ENCODE peak calls at places on chromosome 10, in seven cellular contexts. One of them, this sample, is unnamed. For H3K4me1, the result is how much of the 10 kb centered on the place peaks cover.

GRCh38 chr10:15459218-15459617 is 88.1 kb upstream of the FAM171A1 start:
- DNase-seq in A549: no peak
- DNase-seq in ovary: no peak
- DNase-seq in left lung: no peak
- DNase-seq in mesendoderm: no peak
- DNase-seq in OCI-LY7: no peak
- DNase-seq in cardiac muscle cell: no peak
- DNase-seq in this sample: no peak

GRCh38 chr10:128701381-128701780 is 575.2 kb upstream of the MKI67 start:
- DNase-seq in A549: no peak
- DNase-seq in ovary: no peak
- DNase-seq in left lung: no peak
- DNase-seq in mesendoderm: no peak
- DNase-seq in OCI-LY7: no peak
- DNase-seq in cardiac muscle cell: no peak
- DNase-seq in this sample: no peak

GRCh38 chr10:75617485-75618155 is 186.2 kb downstream of the LRMDA start:
- DNase-seq in A549: no peak
- DNase-seq in ovary: no peak
- DNase-seq in left lung: no peak
- DNase-seq in mesendoderm: no peak
- DNase-seq in OCI-LY7: no peak
- DNase-seq in cardiac muscle cell: peak
- DNase-seq in this sample: no peak

GRCh38 chr10:14707441-14707840 is 67.3 kb downstream of the FAM107B start:
- DNase-seq in A549: no peak
- DNase-seq in ovary: no peak
- DNase-seq in left lung: no peak
- DNase-seq in mesendoderm: peak
- DNase-seq in OCI-LY7: no peak
- DNase-seq in cardiac muscle cell: peak
- DNase-seq in this sample: no peak

GRCh38 chr10:51010977-51011376 is 63.3 kb upstream of the PRKG1 start:
- DNase-seq in A549: peak
- DNase-seq in ovary: no peak
- DNase-seq in left lung: no peak
- DNase-seq in mesendoderm: peak
- DNase-seq in OCI-LY7: peak
- DNase-seq in cardiac muscle cell: peak
- DNase-seq in this sample: peak

GRCh38 chr10:35416628-35417625 is 80.6 kb downstream of the CCNY start:
- DNase-seq in A549: no peak
- DNase-seq in ovary: no peak
- DNase-seq in left lung: no peak
- DNase-seq in mesendoderm: peak
- DNase-seq in OCI-LY7: peak
- DNase-seq in cardiac muscle cell: no peak
- DNase-seq in this sample: no peak

GRCh38 chr10:27542812-27543211 is 38.7 kb downstream of the RAB18 start:
- DNase-seq in A549: no peak
- DNase-seq in ovary: no peak
- DNase-seq in left lung: no peak
- DNase-seq in mesendoderm: no peak
- DNase-seq in OCI-LY7: no peak
- DNase-seq in cardiac muscle cell: peak
- DNase-seq in this sample: no peak

GRCh38 chr10:46223626-46224413 is 63.0 kb upstream of the ANTXRL start:
- DNase-seq in A549: no peak
- DNase-seq in ovary: no peak
- DNase-seq in left lung: no peak
- DNase-seq in mesendoderm: no peak
- DNase-seq in OCI-LY7: no peak
- DNase-seq in cardiac muscle cell: no peak
- DNase-seq in this sample: no peak

GRCh38 chr10:55374917-55375316 is 573.9 kb upstream of the PCDH15 start:
- DNase-seq in A549: no peak
- DNase-seq in ovary: no peak
- DNase-seq in left lung: no peak
- DNase-seq in mesendoderm: no peak
- DNase-seq in OCI-LY7: no peak
- DNase-seq in cardiac muscle cell: no peak
- DNase-seq in this sample: no peak

GRCh38 chr10:112775347-112775746 is 174.7 kb upstream of the TCF7L2 start:
- DNase-seq in A549: no peak
- DNase-seq in ovary: no peak
- DNase-seq in left lung: no peak
- DNase-seq in mesendoderm: peak
- DNase-seq in OCI-LY7: no peak
- DNase-seq in cardiac muscle cell: peak
- DNase-seq in this sample: no peak

GRCh38 chr10:127149613-127150081 is 46.7 kb downstream of the INSYN2A start:
- DNase-seq in A549: no peak
- DNase-seq in ovary: no peak
- DNase-seq in left lung: no peak
- DNase-seq in mesendoderm: peak
- DNase-seq in OCI-LY7: no peak
- DNase-seq in cardiac muscle cell: peak
- DNase-seq in this sample: no peak

GRCh38 chr10:87845624-87846377 is 17.5 kb downstream of the KLLN start:
- DNase-seq in A549: peak
- DNase-seq in ovary: no peak
- DNase-seq in left lung: no peak
- DNase-seq in mesendoderm: peak
- DNase-seq in OCI-LY7: no peak
- DNase-seq in cardiac muscle cell: peak
- DNase-seq in this sample: no peak

GRCh38 chr10:124604214-124605000 is 139.8 kb downstream of the FAM53B start:
- DNase-seq in A549: no peak
- DNase-seq in ovary: peak
- DNase-seq in left lung: no peak
- DNase-seq in mesendoderm: no peak
- DNase-seq in OCI-LY7: peak
- DNase-seq in cardiac muscle cell: no peak
- DNase-seq in this sample: no peak

GRCh38 chr10:116143673-116144072 is 129.3 kb downstream of the GFRA1 start:
- DNase-seq in A549: no peak
- DNase-seq in ovary: no peak
- DNase-seq in left lung: no peak
- DNase-seq in mesendoderm: no peak
- DNase-seq in OCI-LY7: no peak
- DNase-seq in cardiac muscle cell: no peak
- DNase-seq in this sample: no peak

GRCh38 chr10:44981172-44982113 is 2.8 kb upstream of the DEPP1 start:
- DNase-seq in A549: peak
- DNase-seq in ovary: peak
- DNase-seq in left lung: peak
- DNase-seq in mesendoderm: no peak
- DNase-seq in OCI-LY7: no peak
- DNase-seq in cardiac muscle cell: peak
- DNase-seq in this sample: no peak

GRCh38 chr10:70285432-70285831 is 1.6 kb upstream of the NPFFR1 start:
- DNase-seq in A549: no peak
- DNase-seq in ovary: no peak
- DNase-seq in left lung: no peak
- DNase-seq in mesendoderm: no peak
- DNase-seq in OCI-LY7: no peak
- DNase-seq in cardiac muscle cell: no peak
- DNase-seq in this sample: no peak

GRCh38 chr10:79155301-79156081 is 86.7 kb downstream of the ZMIZ1 start:
- DNase-seq in A549: no peak
- DNase-seq in ovary: no peak
- DNase-seq in left lung: no peak
- DNase-seq in mesendoderm: peak
- DNase-seq in OCI-LY7: peak
- DNase-seq in cardiac muscle cell: peak
- DNase-seq in this sample: no peak

GRCh38 chr10:93751832-93752231 is 5.9 kb upstream of the LGI1 start:
- DNase-seq in A549: peak
- DNase-seq in ovary: no peak
- DNase-seq in left lung: no peak
- DNase-seq in mesendoderm: peak
- DNase-seq in OCI-LY7: peak
- DNase-seq in cardiac muscle cell: peak
- DNase-seq in this sample: peak

GRCh38 chr10:28873540-28873939 is 196.2 kb downstream of the BAMBI start:
- DNase-seq in A549: no peak
- DNase-seq in ovary: no peak
- DNase-seq in left lung: no peak
- DNase-seq in mesendoderm: no peak
- DNase-seq in OCI-LY7: no peak
- DNase-seq in cardiac muscle cell: no peak
- DNase-seq in this sample: peak

GRCh38 chr10:45373783-45374450 is at the start of gene ALOX5:
- DNase-seq in A549: peak
- DNase-seq in ovary: peak
- DNase-seq in left lung: peak
- DNase-seq in mesendoderm: peak
- DNase-seq in OCI-LY7: peak
- DNase-seq in cardiac muscle cell: peak
- DNase-seq in this sample: peak

GRCh38 chr10:45354261-45354660 is 19.8 kb upstream of the ALOX5 start:
- DNase-seq in A549: no peak
- DNase-seq in ovary: no peak
- DNase-seq in left lung: peak
- DNase-seq in mesendoderm: no peak
- DNase-seq in OCI-LY7: no peak
- DNase-seq in cardiac muscle cell: no peak
- DNase-seq in this sample: no peak

GRCh38 chr10:124606822-124607221 is 137.4 kb downstream of the FAM53B start:
- DNase-seq in A549: no peak
- DNase-seq in ovary: no peak
- DNase-seq in left lung: no peak
- DNase-seq in mesendoderm: no peak
- DNase-seq in OCI-LY7: no peak
- DNase-seq in cardiac muscle cell: no peak
- DNase-seq in this sample: no peak

GRCh38 chr10:26214004-26214403 is 2.6 kb upstream of the GAD2 start:
- DNase-seq in A549: no peak
- DNase-seq in ovary: no peak
- DNase-seq in left lung: no peak
- DNase-seq in mesendoderm: peak
- DNase-seq in OCI-LY7: no peak
- DNase-seq in cardiac muscle cell: no peak
- DNase-seq in this sample: no peak

GRCh38 chr10:129942936-129943724 is 20.9 kb downstream of the EBF3 start:
- DNase-seq in A549: no peak
- DNase-seq in ovary: peak
- DNase-seq in left lung: peak
- DNase-seq in mesendoderm: no peak
- DNase-seq in OCI-LY7: no peak
- DNase-seq in cardiac muscle cell: no peak
- DNase-seq in this sample: no peak

GRCh38 chr10:4033341-4033896 is 248.4 kb upstream of the KLF6 start:
- DNase-seq in A549: no peak
- DNase-seq in ovary: no peak
- DNase-seq in left lung: no peak
- DNase-seq in mesendoderm: no peak
- DNase-seq in OCI-LY7: no peak
- DNase-seq in cardiac muscle cell: no peak
- DNase-seq in this sample: peak

GRCh38 chr10:78630944-78631838 is 437.6 kb upstream of the ZMIZ1 start:
- DNase-seq in A549: no peak
- DNase-seq in ovary: no peak
- DNase-seq in left lung: no peak
- DNase-seq in mesendoderm: no peak
- DNase-seq in OCI-LY7: no peak
- DNase-seq in cardiac muscle cell: no peak
- DNase-seq in this sample: no peak

GRCh38 chr10:126264089-126265018 is 123.9 kb downstream of the ADAM12 start:
- DNase-seq in A549: no peak
- DNase-seq in ovary: no peak
- DNase-seq in left lung: no peak
- DNase-seq in mesendoderm: no peak
- DNase-seq in OCI-LY7: no peak
- DNase-seq in cardiac muscle cell: peak
- DNase-seq in this sample: no peak

GRCh38 chr10:72248477-72249151 is 25.1 kb upstream of the DDIT4 start:
- DNase-seq in A549: no peak
- DNase-seq in ovary: peak
- DNase-seq in left lung: peak
- DNase-seq in mesendoderm: peak
- DNase-seq in OCI-LY7: peak
- DNase-seq in cardiac muscle cell: peak
- DNase-seq in this sample: peak
- H3K27ac ChIP-seq in A549: peak
- H3K27ac ChIP-seq in ovary: peak
- H3K27ac ChIP-seq in left lung: peak
- H3K27ac ChIP-seq in mesendoderm: no peak
- H3K27ac ChIP-seq in OCI-LY7: peak
- H3K27ac ChIP-seq in cardiac muscle cell: peak
- H3K27ac ChIP-seq in this sample: peak

GRCh38 chr10:132450825-132451505 is 54.0 kb downstream of the PWWP2B start:
- DNase-seq in A549: no peak
- DNase-seq in ovary: peak
- DNase-seq in left lung: no peak
- DNase-seq in mesendoderm: no peak
- DNase-seq in OCI-LY7: no peak
- DNase-seq in cardiac muscle cell: no peak
- DNase-seq in this sample: no peak
- H3K4me1 ChIP-seq in A549: half or more
- H3K4me1 ChIP-seq in ovary: under half
- H3K4me1 ChIP-seq in left lung: half or more
- H3K4me1 ChIP-seq in mesendoderm: under half
- H3K4me1 ChIP-seq in OCI-LY7: under half
- H3K4me1 ChIP-seq in cardiac muscle cell: under half
- H3K4me1 ChIP-seq in this sample: under half

GRCh38 chr10:102656791-102657371 is 12.6 kb downstream of the TRIM8 start:
- DNase-seq in A549: no peak
- DNase-seq in ovary: peak
- DNase-seq in left lung: no peak
- DNase-seq in mesendoderm: no peak
- DNase-seq in OCI-LY7: no peak
- DNase-seq in cardiac muscle cell: no peak
- DNase-seq in this sample: no peak
- H3K4me3 ChIP-seq in A549: no peak
- H3K4me3 ChIP-seq in ovary: no peak
- H3K4me3 ChIP-seq in left lung: no peak
- H3K4me3 ChIP-seq in mesendoderm: no peak
- H3K4me3 ChIP-seq in OCI-LY7: no peak
- H3K4me3 ChIP-seq in cardiac muscle cell: no peak
- H3K4me3 ChIP-seq in this sample: no peak

DNA sequence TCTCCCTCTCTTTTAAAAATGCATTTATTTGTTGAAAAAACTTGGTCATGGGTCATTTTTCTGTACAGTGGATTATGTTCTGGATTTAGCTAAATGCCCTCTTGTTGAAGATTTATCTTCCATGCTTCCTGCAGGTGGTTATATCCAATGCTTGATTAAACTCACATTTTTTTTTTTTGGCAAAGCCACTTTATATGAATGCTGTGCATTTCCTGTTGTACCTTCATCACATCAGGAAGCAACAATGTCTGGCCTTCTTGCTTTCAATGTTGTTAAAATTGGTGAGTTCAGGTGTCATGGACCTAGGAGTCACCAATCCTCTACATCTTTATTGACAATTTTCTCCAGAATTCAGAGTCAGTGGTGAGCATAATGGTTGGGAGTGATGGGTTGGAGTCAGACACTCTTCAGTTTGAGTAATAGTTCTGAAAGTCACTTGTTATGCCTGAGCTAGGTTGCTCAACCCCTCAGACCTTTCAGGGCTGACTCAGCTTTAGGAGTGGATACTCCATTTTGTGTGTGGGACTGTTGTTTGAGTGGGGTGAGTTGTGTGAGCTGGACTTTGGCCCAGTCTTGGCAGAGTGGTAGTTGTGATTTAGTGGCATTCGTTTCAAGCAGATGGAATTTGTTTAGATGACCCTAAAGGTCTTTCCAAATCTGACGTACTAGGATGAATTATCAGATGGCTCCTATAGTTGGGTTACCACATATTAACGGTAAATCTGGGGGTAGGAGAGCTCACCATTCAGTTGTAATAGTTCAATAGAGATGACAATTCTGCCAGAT is 213.5 kb upstream of the ZNF32 start:
- DNase-seq in A549: no peak
- DNase-seq in ovary: no peak
- DNase-seq in left lung: no peak
- DNase-seq in mesendoderm: no peak
- DNase-seq in OCI-LY7: peak
- DNase-seq in cardiac muscle cell: peak
- DNase-seq in this sample: peak
- H3K27ac ChIP-seq in A549: no peak
- H3K27ac ChIP-seq in ovary: no peak
- H3K27ac ChIP-seq in left lung: no peak
- H3K27ac ChIP-seq in mesendoderm: no peak
- H3K27ac ChIP-seq in OCI-LY7: no peak
- H3K27ac ChIP-seq in cardiac muscle cell: no peak
- H3K27ac ChIP-seq in this sample: no peak